ENCODE peak calls at places on chromosome 20, in six cellular contexts. N is hepatocyte, I is psoas muscle, K is dorsolateral prefrontal cortex, X is H9, E is BE2C. O is an unnamed sample. For H3K27me3, the result is how much of the 10 kb centered on the place peaks cover.

GRCh38 chr20:16412896-16413295 is 160.4 kb downstream of the KIF16B start:
- DNase-seq in E (no peak), I (no peak), X (no peak), N (no peak), K (no peak), O (no peak)

GRCh38 chr20:44416082-44416715 is 59.5 kb upstream of the TTPAL start:
- DNase-seq in K (no peak), N (no peak), E (no peak), X (no peak), I (no peak), O (no peak)

GRCh38 chr20:63497946-63498935 is 642 bp downstream of the EEF1A2 start:
- DNase-seq in X (peak), E (peak), N (peak), I (peak), K (no peak), O (no peak)

GRCh38 chr20:17995967-17996819 is 27.4 kb downstream of the MGME1 start:
- DNase-seq in I (no peak), N (peak), X (no peak), E (peak), K (no peak), O (no peak)

GRCh38 chr20:15637971-15638754 is 935.1 kb downstream of the KIF16B start:
- DNase-seq in X (peak), I (no peak), K (no peak), N (no peak), E (no peak), O (no peak)

GRCh38 chr20:36969478-36970186 is 18.1 kb upstream of the SAMHD1 start:
- DNase-seq in I (no peak), E (no peak), N (no peak), X (no peak), K (no peak), O (no peak)

GRCh38 chr20:6074145-6074561 is 20.3 kb upstream of the LRRN4 start:
- DNase-seq in X (peak), K (no peak), E (peak), N (peak), I (no peak), O (no peak)

GRCh38 chr20:3740600-3741301 is 8.3 kb downstream of the HSPA12B start:
- DNase-seq in N (no peak), K (no peak), E (no peak), I (no peak), X (peak), O (no peak)

GRCh38 chr20:47380481-47380880 is 24.0 kb upstream of the ZMYND8 start:
- DNase-seq in K (no peak), N (no peak), E (no peak), X (no peak), I (no peak), O (no peak)

DNA sequence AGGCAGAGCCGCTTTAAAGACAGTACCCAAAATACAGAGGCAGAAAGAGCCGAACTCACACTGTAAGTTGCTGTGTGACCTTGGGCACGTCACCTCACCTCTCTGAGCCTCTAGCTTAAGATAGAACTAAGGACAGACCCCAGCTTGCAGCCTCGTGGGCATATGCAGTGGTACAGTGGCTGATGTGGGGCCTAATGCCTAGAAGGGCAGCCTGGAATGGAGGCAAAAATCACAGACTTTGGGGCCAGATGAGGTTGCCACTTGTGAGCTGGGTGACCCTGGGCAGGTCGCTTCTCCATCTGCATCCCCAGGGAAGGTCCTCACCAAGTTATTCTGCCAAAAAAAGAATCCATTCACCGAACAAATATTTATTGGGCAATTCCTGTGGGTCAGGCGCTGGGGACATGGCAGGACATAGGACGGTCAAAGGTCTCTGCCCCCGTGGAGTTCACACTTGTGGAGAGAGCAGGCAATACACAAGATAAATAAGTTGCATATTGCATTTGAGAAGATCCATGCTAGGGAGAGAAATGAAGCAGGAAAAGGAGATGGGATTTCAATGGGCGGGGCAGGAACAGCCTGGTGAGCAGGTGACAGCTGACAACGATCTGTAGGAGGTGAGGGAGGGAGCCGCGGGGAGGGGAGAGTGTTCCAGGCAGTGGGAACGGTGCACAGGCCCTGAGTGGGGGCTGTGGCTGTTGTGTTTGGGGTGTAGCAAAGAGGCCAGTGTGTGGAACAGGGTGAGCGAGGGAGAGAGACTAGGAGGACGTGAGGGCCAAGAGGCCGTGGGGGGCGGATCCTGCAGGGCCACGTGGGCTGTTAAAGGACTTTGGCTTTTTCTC is 115.2 kb downstream of the CEBPB start:
- DNase-seq in I (peak), K (no peak), E (peak), N (peak), X (no peak), O (no peak)
- TF ChIP-seq CTCF in I (no peak), K (no peak), E (no peak), N (no peak), X (no peak), O (no peak)

DNA sequence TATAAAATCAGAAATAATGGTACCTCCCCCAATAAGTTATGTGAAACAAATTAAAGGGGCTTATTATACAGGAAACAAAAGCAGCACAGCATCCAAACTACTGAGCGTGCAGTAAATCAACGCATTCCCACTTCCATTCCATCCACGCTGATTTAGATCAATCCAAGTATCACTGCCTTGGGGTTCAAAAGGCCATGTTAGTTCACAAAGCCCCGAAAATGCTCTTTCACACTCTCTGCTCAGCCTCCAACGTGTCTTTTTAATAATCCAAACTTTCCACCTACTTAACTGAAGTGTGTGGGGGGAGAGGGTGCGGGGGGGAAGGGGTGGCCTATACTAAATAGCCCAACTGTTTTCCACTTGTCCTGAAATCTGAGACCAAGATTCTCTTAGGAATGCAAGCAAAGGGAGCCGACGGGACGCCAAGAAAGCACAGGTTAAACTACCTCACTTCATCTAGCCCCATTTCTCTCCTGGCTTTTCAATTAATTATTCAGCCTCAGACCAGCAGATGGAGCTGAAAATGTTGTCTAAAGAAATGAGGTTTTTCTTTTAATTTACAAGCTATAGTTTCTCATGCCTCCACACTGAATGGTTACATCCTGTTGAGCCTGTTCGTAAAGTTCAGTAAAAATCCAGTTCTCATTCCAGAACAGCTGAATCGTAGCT is 1.1 kb upstream of the NXT1 start:
- DNase-seq in E (no peak), X (peak), K (no peak), I (no peak), N (no peak), O (no peak)
- H3K27me3 ChIP-seq in E (under half), X (under half), K (under half), I (under half), N (under half), O (under half)

GRCh38 chr20:40966103-40966502 is 62.5 kb upstream of the TOP1 start:
- DNase-seq in N (no peak), X (peak), E (peak), K (no peak), I (no peak), O (no peak)
- TF ChIP-seq CTCF in N (no peak), X (peak), E (peak), K (no peak), I (no peak), O (peak)

GRCh38 chr20:58793512-58794420 is 56.9 kb downstream of the GNAS-AS1 start:
- DNase-seq in I (no peak), N (no peak), K (no peak), E (no peak), X (no peak), O (no peak)

GRCh38 chr20:58795923-58796245 is 54.8 kb downstream of the GNAS-AS1 start:
- DNase-seq in E (no peak), K (no peak), N (no peak), I (no peak), X (no peak), O (no peak)

GRCh38 chr20:58792426-58792825 is 58.3 kb downstream of the GNAS-AS1 start:
- DNase-seq in K (no peak), I (no peak), N (no peak), X (no peak), E (no peak), O (no peak)

GRCh38 chr20:58795181-58795922 is 55.4 kb downstream of the GNAS-AS1 start:
- DNase-seq in E (no peak), I (no peak), N (no peak), K (no peak), X (no peak), O (no peak)

DNA sequence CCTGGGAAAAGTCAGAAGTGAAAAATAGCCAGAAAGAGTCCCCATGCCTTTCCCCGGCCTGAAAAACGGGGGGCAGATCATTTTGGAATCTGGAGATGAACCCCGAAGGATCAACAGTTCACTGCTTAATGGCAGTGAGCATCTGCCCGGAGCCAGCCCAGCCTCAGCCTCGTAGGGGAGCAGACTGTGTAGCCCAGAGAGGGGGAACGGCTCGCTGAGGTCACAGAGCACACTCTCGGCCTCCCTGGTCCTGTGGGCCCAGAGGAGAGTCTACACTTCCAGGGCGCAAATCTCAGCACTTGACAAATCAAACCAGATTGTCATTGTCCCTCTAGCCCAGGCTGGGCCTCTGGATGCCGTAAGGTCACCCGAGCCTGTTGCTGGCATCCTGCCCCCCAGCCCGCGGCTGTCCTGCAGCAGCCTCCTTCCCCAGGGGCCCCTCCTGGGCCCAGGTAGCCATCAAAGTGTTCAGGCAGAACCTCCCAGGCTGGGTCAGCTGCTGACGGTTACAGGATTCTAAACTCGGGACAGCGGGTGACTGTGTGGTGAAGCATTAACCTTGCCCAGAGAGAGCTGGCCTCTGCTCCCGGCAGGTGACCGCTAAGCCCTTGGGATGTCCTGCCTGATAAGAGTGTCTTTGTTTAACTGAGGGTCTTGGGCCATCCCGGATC is 56.1 kb downstream of the GNAS-AS1 start:
- DNase-seq in N (no peak), I (no peak), X (no peak), K (no peak), E (no peak), O (no peak)
- H3K27me3 ChIP-seq in N (under half), I (under half), X (under half), K (under half), E (under half), O (under half)

GRCh38 chr20:24781061-24781980 is 167.7 kb upstream of the CST7 start:
- DNase-seq in X (peak), E (peak), K (peak), N (peak), I (peak), O (no peak)

GRCh38 chr20:24782221-24782620 is 166.8 kb upstream of the CST7 start:
- DNase-seq in X (no peak), N (no peak), E (peak), I (peak), K (peak), O (no peak)

GRCh38 chr20:24783631-24784492 is 165.2 kb upstream of the CST7 start:
- DNase-seq in E (peak), X (peak), K (no peak), I (no peak), N (peak), O (no peak)

GRCh38 chr20:24784607-24785006 is 164.5 kb upstream of the CST7 start:
- DNase-seq in K (no peak), E (no peak), I (no peak), N (no peak), X (no peak), O (no peak)

DNA sequence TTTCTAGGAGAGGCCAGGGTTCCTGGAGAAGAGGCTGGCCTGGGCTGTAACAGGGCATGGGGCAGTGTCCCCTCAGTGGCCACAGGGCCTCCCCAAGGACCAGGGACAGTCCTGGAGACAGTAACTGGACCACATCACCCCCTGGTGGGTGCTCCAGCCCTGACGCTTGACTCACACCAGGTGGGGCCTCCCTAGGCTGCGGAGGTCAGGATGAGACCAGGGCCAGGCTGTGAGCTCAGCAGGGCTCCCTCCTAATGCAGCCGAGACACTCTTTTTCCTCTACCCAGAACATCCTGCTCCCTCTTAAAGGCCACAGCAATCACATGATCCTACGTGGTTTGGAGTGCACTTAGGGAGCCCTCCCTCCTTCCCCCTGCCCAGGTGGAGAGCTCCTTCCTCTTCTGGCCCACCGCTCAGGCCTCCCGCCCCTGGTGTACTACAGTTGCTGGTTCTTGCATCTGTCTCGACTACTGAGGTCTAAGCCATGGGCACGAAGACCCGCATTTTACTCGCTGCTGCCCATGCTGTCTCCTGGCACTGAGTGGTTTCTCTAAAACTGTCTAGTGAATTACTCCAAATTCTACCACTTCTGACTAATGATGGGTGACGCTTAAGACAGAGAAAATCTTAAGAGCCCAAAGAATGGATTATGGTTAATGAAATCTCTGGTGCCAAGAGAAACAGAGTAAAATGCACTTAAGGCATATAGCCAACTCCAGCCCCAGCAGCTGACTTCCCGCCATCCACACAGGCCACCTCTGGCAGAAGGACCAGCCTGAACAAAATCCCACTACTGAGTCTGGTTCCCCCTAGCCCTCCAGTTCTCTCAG is 166.1 kb upstream of the CST7 start:
- DNase-seq in E (peak), N (no peak), X (peak), I (peak), K (peak), O (no peak)
- TF ChIP-seq CTCF in E (peak), N (peak), X (peak), I (no peak), K (no peak), O (peak)

O was measured in GM06990.